ENCODE peak calls at places on chromosomes 12 and 14, in ten cellular contexts. One of them, this sample, is unnamed.

GRCh38 chr12:110733857-110734373 is 8.8 kb downstream of the PPP1CC start:
- DNase-seq in sciatic nerve: no peak
- DNase-seq in activated T-cell treated with anti-CD3 and anti-CD28 coated beads for 1 hour: no peak
- DNase-seq in aorta: no peak
- DNase-seq in D341Med: no peak
- DNase-seq in posterior cingulate gyrus: no peak
- DNase-seq in GM12891: no peak
- DNase-seq in GM04503: no peak
- DNase-seq in left colon: no peak
- DNase-seq in HFF-Myc: no peak
- DNase-seq in this sample: no peak

GRCh38 chr12:54230555-54230954 is 41.8 kb upstream of the SMUG1 start:
- DNase-seq in GM04503: no peak
- DNase-seq in aorta: no peak
- DNase-seq in HFF-Myc: no peak
- DNase-seq in GM12891: no peak
- DNase-seq in activated T-cell treated with anti-CD3 and anti-CD28 coated beads for 1 hour: no peak
- DNase-seq in posterior cingulate gyrus: no peak
- DNase-seq in left colon: no peak
- DNase-seq in D341Med: no peak
- DNase-seq in sciatic nerve: no peak
- DNase-seq in this sample: no peak

GRCh38 chr12:103800252-103800771 is 40.7 kb downstream of the NT5DC3 start:
- DNase-seq in GM04503: no peak
- DNase-seq in posterior cingulate gyrus: peak; percentile 61
- DNase-seq in D341Med: no peak
- DNase-seq in sciatic nerve: peak; percentile 70
- DNase-seq in GM12891: no peak
- DNase-seq in aorta: peak; percentile 81
- DNase-seq in activated T-cell treated with anti-CD3 and anti-CD28 coated beads for 1 hour: no peak
- DNase-seq in left colon: peak; percentile 50
- DNase-seq in HFF-Myc: no peak
- DNase-seq in this sample: peak; percentile 74

GRCh38 chr14:94638330-94638729 is 26.1 kb downstream of the SERPINA3 start:
- DNase-seq in HFF-Myc: no peak
- DNase-seq in left colon: no peak
- DNase-seq in aorta: no peak
- DNase-seq in GM04503: no peak
- DNase-seq in activated T-cell treated with anti-CD3 and anti-CD28 coated beads for 1 hour: no peak
- DNase-seq in sciatic nerve: no peak
- DNase-seq in posterior cingulate gyrus: no peak
- DNase-seq in GM12891: no peak
- DNase-seq in D341Med: no peak
- DNase-seq in this sample: no peak

GRCh38 chr12:7444537-7444936 is 584 bp upstream of the CD163L1 start:
- DNase-seq in activated T-cell treated with anti-CD3 and anti-CD28 coated beads for 1 hour: no peak
- DNase-seq in left colon: no peak
- DNase-seq in GM12891: no peak
- DNase-seq in sciatic nerve: no peak
- DNase-seq in D341Med: no peak
- DNase-seq in GM04503: no peak
- DNase-seq in aorta: no peak
- DNase-seq in posterior cingulate gyrus: no peak
- DNase-seq in HFF-Myc: no peak
- DNase-seq in this sample: no peak

GRCh38 chr14:21068521-21069387 is 1.4 kb upstream of the ARHGEF40 start:
- DNase-seq in posterior cingulate gyrus: peak; percentile 40
- DNase-seq in HFF-Myc: no peak
- DNase-seq in aorta: peak; percentile 67
- DNase-seq in activated T-cell treated with anti-CD3 and anti-CD28 coated beads for 1 hour: no peak
- DNase-seq in left colon: peak; percentile 58
- DNase-seq in D341Med: peak; percentile 80
- DNase-seq in sciatic nerve: no peak
- DNase-seq in GM12891: no peak
- DNase-seq in GM04503: no peak
- DNase-seq in this sample: peak; percentile 49

GRCh38 chr12:112116232-112117060 is 7.9 kb upstream of the NAA25 start:
- DNase-seq in GM12891: no peak
- DNase-seq in D341Med: peak; percentile 78
- DNase-seq in posterior cingulate gyrus: peak; percentile 78
- DNase-seq in HFF-Myc: no peak
- DNase-seq in GM04503: no peak
- DNase-seq in left colon: peak; percentile 50
- DNase-seq in activated T-cell treated with anti-CD3 and anti-CD28 coated beads for 1 hour: no peak
- DNase-seq in aorta: peak; percentile 77
- DNase-seq in sciatic nerve: peak; percentile 77
- DNase-seq in this sample: peak; percentile 49

GRCh38 chr12:79737875-79738718 is 47.3 kb upstream of the PAWR start:
- DNase-seq in left colon: no peak
- DNase-seq in activated T-cell treated with anti-CD3 and anti-CD28 coated beads for 1 hour: no peak
- DNase-seq in aorta: no peak
- DNase-seq in GM04503: no peak
- DNase-seq in posterior cingulate gyrus: no peak
- DNase-seq in GM12891: peak; percentile 10
- DNase-seq in D341Med: peak; percentile 62
- DNase-seq in HFF-Myc: peak; percentile 48
- DNase-seq in sciatic nerve: no peak
- DNase-seq in this sample: no peak

GRCh38 chr14:69711471-69712216 is 55.3 kb upstream of the SRSF5 start:
- DNase-seq in GM04503: no peak
- DNase-seq in activated T-cell treated with anti-CD3 and anti-CD28 coated beads for 1 hour: no peak
- DNase-seq in D341Med: no peak
- DNase-seq in GM12891: no peak
- DNase-seq in posterior cingulate gyrus: no peak
- DNase-seq in sciatic nerve: no peak
- DNase-seq in HFF-Myc: no peak
- DNase-seq in aorta: peak; percentile 78
- DNase-seq in left colon: peak; percentile 36
- DNase-seq in this sample: peak; percentile 31

GRCh38 chr12:131612092-131612755 is 98.7 kb upstream of the SFSWAP start:
- DNase-seq in posterior cingulate gyrus: no peak
- DNase-seq in GM12891: no peak
- DNase-seq in activated T-cell treated with anti-CD3 and anti-CD28 coated beads for 1 hour: no peak
- DNase-seq in sciatic nerve: no peak
- DNase-seq in aorta: no peak
- DNase-seq in D341Med: no peak
- DNase-seq in left colon: no peak
- DNase-seq in GM04503: no peak
- DNase-seq in HFF-Myc: no peak
- DNase-seq in this sample: no peak

GRCh38 chr12:12033589-12034223 is 37.0 kb upstream of the BCL2L14 start:
- DNase-seq in aorta: no peak
- DNase-seq in HFF-Myc: no peak
- DNase-seq in sciatic nerve: no peak
- DNase-seq in posterior cingulate gyrus: no peak
- DNase-seq in GM04503: no peak
- DNase-seq in activated T-cell treated with anti-CD3 and anti-CD28 coated beads for 1 hour: no peak
- DNase-seq in D341Med: no peak
- DNase-seq in GM12891: no peak
- DNase-seq in left colon: no peak
- DNase-seq in this sample: no peak

GRCh38 chr12:123983822-123984485 is 10.9 kb downstream of the ZNF664 start:
- DNase-seq in sciatic nerve: no peak
- DNase-seq in activated T-cell treated with anti-CD3 and anti-CD28 coated beads for 1 hour: peak; percentile 22
- DNase-seq in GM12891: no peak
- DNase-seq in D341Med: peak; percentile 58
- DNase-seq in left colon: no peak
- DNase-seq in posterior cingulate gyrus: no peak
- DNase-seq in aorta: no peak
- DNase-seq in GM04503: no peak
- DNase-seq in HFF-Myc: peak; percentile 42
- DNase-seq in this sample: no peak

This sample was measured in hypothalamus.